ENCODE peak calls at places on chromosomes 5 and 9, in five cellular contexts. One of them, this sample, is unnamed.

GRCh38 chr9:89524888-89525385 is 27.0 kb upstream of the SEMA4D start:
- DNase-seq in keratinocyte: no peak
- DNase-seq in CD8-positive, alpha-beta T cell: no peak
- DNase-seq in nephron progenitor cell: peak
- DNase-seq in mucosa of descending colon: no peak
- DNase-seq in this sample: no peak

GRCh38 chr9:70053864-70054263 is 10.2 kb downstream of the MAMDC2 start:
- DNase-seq in keratinocyte: peak
- DNase-seq in CD8-positive, alpha-beta T cell: no peak
- DNase-seq in nephron progenitor cell: no peak
- DNase-seq in mucosa of descending colon: no peak
- DNase-seq in this sample: no peak

GRCh38 chr9:78973906-78974305 is 597.9 kb upstream of the TLE4 start:
- DNase-seq in keratinocyte: peak
- DNase-seq in CD8-positive, alpha-beta T cell: no peak
- DNase-seq in nephron progenitor cell: no peak
- DNase-seq in mucosa of descending colon: no peak
- DNase-seq in this sample: no peak

GRCh38 chr5:154493274-154493673 is 15.2 kb upstream of the HAND1 start:
- DNase-seq in keratinocyte: no peak
- DNase-seq in CD8-positive, alpha-beta T cell: no peak
- DNase-seq in nephron progenitor cell: no peak
- DNase-seq in mucosa of descending colon: no peak
- DNase-seq in this sample: no peak

GRCh38 chr5:133883916-133884315 is 84.5 kb downstream of the C5orf15 start:
- DNase-seq in keratinocyte: no peak
- DNase-seq in CD8-positive, alpha-beta T cell: no peak
- DNase-seq in nephron progenitor cell: no peak
- DNase-seq in mucosa of descending colon: no peak
- DNase-seq in this sample: no peak

GRCh38 chr9:100229136-100229535 is 123.6 kb downstream of the TEX10 start:
- DNase-seq in keratinocyte: no peak
- DNase-seq in CD8-positive, alpha-beta T cell: no peak
- DNase-seq in nephron progenitor cell: no peak
- DNase-seq in mucosa of descending colon: no peak
- DNase-seq in this sample: no peak

GRCh38 chr5:73446631-73447233 is 1.8 kb downstream of the FOXD1 start:
- DNase-seq in keratinocyte: no peak
- DNase-seq in CD8-positive, alpha-beta T cell: no peak
- DNase-seq in nephron progenitor cell: peak
- DNase-seq in mucosa of descending colon: no peak
- DNase-seq in this sample: no peak

GRCh38 chr9:128554155-128554862 is 1.9 kb downstream of the SPTAN1 start:
- DNase-seq in keratinocyte: no peak
- DNase-seq in CD8-positive, alpha-beta T cell: peak
- DNase-seq in nephron progenitor cell: peak
- DNase-seq in mucosa of descending colon: no peak
- DNase-seq in this sample: no peak

GRCh38 chr5:148924817-148925216 is 98.4 kb downstream of the ADRB2 start:
- DNase-seq in keratinocyte: no peak
- DNase-seq in CD8-positive, alpha-beta T cell: no peak
- DNase-seq in nephron progenitor cell: no peak
- DNase-seq in mucosa of descending colon: peak
- DNase-seq in this sample: no peak

GRCh38 chr5:53930457-53930856 is 370.0 kb downstream of the NDUFS4 start:
- DNase-seq in keratinocyte: no peak
- DNase-seq in CD8-positive, alpha-beta T cell: no peak
- DNase-seq in nephron progenitor cell: no peak
- DNase-seq in mucosa of descending colon: no peak
- DNase-seq in this sample: no peak

GRCh38 chr5:135217669-135218485 is 181.2 kb downstream of the MACROH2A1 start:
- DNase-seq in keratinocyte: no peak
- DNase-seq in CD8-positive, alpha-beta T cell: no peak
- DNase-seq in nephron progenitor cell: peak
- DNase-seq in mucosa of descending colon: no peak
- DNase-seq in this sample: peak

GRCh38 chr9:124489222-124489621 is 18.0 kb downstream of the NR5A1 start:
- DNase-seq in keratinocyte: no peak
- DNase-seq in CD8-positive, alpha-beta T cell: no peak
- DNase-seq in nephron progenitor cell: no peak
- DNase-seq in mucosa of descending colon: no peak
- DNase-seq in this sample: no peak

GRCh38 chr9:76456202-76456926 is 2.6 kb upstream of the GCNT1 start:
- DNase-seq in keratinocyte: no peak
- DNase-seq in CD8-positive, alpha-beta T cell: peak
- DNase-seq in nephron progenitor cell: peak
- DNase-seq in mucosa of descending colon: peak
- DNase-seq in this sample: no peak

GRCh38 chr5:168831438-168831837 is 252.3 kb upstream of the PANK3 start:
- DNase-seq in keratinocyte: no peak
- DNase-seq in CD8-positive, alpha-beta T cell: no peak
- DNase-seq in nephron progenitor cell: no peak
- DNase-seq in mucosa of descending colon: no peak
- DNase-seq in this sample: no peak

GRCh38 chr5:73399761-73400160 is 48.8 kb downstream of the FOXD1 start:
- DNase-seq in keratinocyte: no peak
- DNase-seq in CD8-positive, alpha-beta T cell: no peak
- DNase-seq in nephron progenitor cell: no peak
- DNase-seq in mucosa of descending colon: no peak
- DNase-seq in this sample: no peak

DNA sequence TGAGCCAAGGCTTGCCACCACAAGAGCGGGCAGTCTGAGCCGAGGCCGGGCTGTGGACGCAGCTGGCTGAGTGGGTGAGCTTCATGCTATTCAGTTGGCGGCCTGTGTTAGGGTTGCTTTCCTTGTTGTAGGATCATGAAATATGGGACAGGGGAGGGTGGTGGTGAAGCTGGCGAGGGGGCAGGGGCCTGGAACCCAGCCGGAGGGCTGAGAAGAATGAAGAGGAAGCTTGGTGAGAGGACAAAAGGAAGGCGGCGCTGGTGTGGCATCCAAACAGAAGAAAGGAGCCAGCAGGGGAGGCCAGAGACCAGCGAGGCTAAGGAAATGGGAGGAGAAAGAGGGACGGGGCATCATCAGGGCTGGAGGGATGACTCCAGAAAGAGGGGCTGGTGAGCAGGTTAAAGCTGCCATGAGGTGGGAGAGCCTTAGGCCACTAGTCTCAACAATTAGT is 18.3 kb downstream of the RALGPS1 start:
- DNase-seq in keratinocyte: no peak
- DNase-seq in CD8-positive, alpha-beta T cell: no peak
- DNase-seq in nephron progenitor cell: no peak
- DNase-seq in mucosa of descending colon: no peak
- DNase-seq in this sample: no peak
- TF ChIP-seq CTCF in keratinocyte: no peak
- TF ChIP-seq CTCF in CD8-positive, alpha-beta T cell: no peak
- TF ChIP-seq CTCF in nephron progenitor cell: no peak
- TF ChIP-seq CTCF in mucosa of descending colon: no peak
- TF ChIP-seq CTCF in this sample: no peak

DNA sequence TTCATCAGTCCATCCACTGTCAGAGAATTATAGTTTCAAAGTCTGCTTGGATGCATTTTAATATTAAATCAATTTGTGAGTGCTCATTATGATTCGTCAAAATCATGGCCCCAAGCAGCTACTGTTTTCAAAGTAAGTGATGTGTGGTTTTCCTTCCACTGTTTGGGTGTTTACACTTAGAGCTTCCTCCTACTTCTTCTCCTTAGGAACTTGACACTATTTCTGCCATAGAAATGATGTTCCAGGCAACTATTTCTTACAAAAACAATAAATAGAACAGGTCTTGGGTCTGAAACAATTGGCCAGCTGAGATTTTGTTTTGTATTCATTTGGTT is 132.8 kb upstream of the RAI14 start:
- DNase-seq in keratinocyte: no peak
- DNase-seq in CD8-positive, alpha-beta T cell: no peak
- DNase-seq in nephron progenitor cell: no peak
- DNase-seq in mucosa of descending colon: no peak
- DNase-seq in this sample: no peak
- TF ChIP-seq CTCF in keratinocyte: no peak
- TF ChIP-seq CTCF in CD8-positive, alpha-beta T cell: peak
- TF ChIP-seq CTCF in nephron progenitor cell: no peak
- TF ChIP-seq CTCF in mucosa of descending colon: no peak
- TF ChIP-seq CTCF in this sample: peak

GRCh38 chr5:31007672-31008071 is 185.8 kb upstream of the CDH6 start:
- DNase-seq in keratinocyte: no peak
- DNase-seq in CD8-positive, alpha-beta T cell: no peak
- DNase-seq in nephron progenitor cell: no peak
- DNase-seq in mucosa of descending colon: no peak
- DNase-seq in this sample: no peak
- TF ChIP-seq CTCF in keratinocyte: no peak
- TF ChIP-seq CTCF in CD8-positive, alpha-beta T cell: no peak
- TF ChIP-seq CTCF in nephron progenitor cell: no peak
- TF ChIP-seq CTCF in mucosa of descending colon: no peak
- TF ChIP-seq CTCF in this sample: no peak

GRCh38 chr5:127030259-127031146 is at the start of gene MARCHF3:
- DNase-seq in keratinocyte: peak
- DNase-seq in CD8-positive, alpha-beta T cell: peak
- DNase-seq in nephron progenitor cell: peak
- DNase-seq in mucosa of descending colon: peak
- DNase-seq in this sample: peak
- TF ChIP-seq CTCF in keratinocyte: peak
- TF ChIP-seq CTCF in CD8-positive, alpha-beta T cell: no peak
- TF ChIP-seq CTCF in nephron progenitor cell: no peak
- TF ChIP-seq CTCF in mucosa of descending colon: no peak
- TF ChIP-seq CTCF in this sample: peak

DNA sequence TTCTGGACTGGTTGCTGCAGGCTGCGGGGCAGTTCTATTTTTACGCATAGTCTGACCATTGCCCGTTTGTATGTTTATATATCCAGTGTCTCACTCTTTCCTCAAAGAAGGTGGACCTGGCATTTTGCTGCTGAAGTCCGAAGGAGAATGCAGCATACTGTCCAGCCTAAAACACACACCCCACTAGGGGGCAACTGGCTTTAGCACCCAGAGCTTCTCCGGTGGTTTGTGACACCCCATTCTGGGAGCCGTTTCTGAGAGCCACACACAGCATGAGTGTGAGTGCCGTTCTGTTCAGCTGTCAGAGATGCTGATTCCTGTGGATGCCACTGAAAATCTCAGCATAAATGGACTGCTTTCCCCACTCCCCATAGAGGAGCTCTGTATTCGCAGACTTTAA is 290.5 kb upstream of the TAS2R1 start:
- DNase-seq in keratinocyte: no peak
- DNase-seq in CD8-positive, alpha-beta T cell: no peak
- DNase-seq in nephron progenitor cell: no peak
- DNase-seq in mucosa of descending colon: no peak
- DNase-seq in this sample: no peak
- TF ChIP-seq CTCF in keratinocyte: no peak
- TF ChIP-seq CTCF in CD8-positive, alpha-beta T cell: no peak
- TF ChIP-seq CTCF in nephron progenitor cell: no peak
- TF ChIP-seq CTCF in mucosa of descending colon: no peak
- TF ChIP-seq CTCF in this sample: no peak

This sample was measured in CD14-positive monocyte.